ENCODE peak calls at places on chromosome 19, in five cellular contexts. One of them, this sample, is unnamed.

GRCh38 chr19:6453951-6454565 is 5.5 kb downstream of the SLC25A23 start:
- DNase-seq in HCT116: no peak
- DNase-seq in IMR-90: no peak
- DNase-seq in thoracic aorta: no peak
- DNase-seq in heart left ventricle: no peak
- DNase-seq in this sample: no peak

GRCh38 chr19:49442793-49443365 is 1.6 kb upstream of the SLC17A7 start:
- DNase-seq in HCT116: peak; percentile 82
- DNase-seq in IMR-90: peak; percentile 73
- DNase-seq in thoracic aorta: peak; percentile 81
- DNase-seq in heart left ventricle: peak; percentile 96
- DNase-seq in this sample: peak; percentile 86

GRCh38 chr19:48632692-48633147 is 4.5 kb downstream of the DBP start:
- DNase-seq in HCT116: no peak
- DNase-seq in IMR-90: peak; percentile 53
- DNase-seq in thoracic aorta: no peak
- DNase-seq in heart left ventricle: no peak
- DNase-seq in this sample: no peak

GRCh38 chr19:4911314-4911713 is 2.0 kb downstream of the UHRF1 start:
- DNase-seq in HCT116: no peak
- DNase-seq in IMR-90: peak; percentile 25
- DNase-seq in thoracic aorta: no peak
- DNase-seq in heart left ventricle: no peak
- DNase-seq in this sample: peak; percentile 14

GRCh38 chr19:49145485-49146407 is 9.4 kb downstream of the HRC start:
- DNase-seq in HCT116: peak; percentile 84
- DNase-seq in IMR-90: peak; percentile 71
- DNase-seq in thoracic aorta: no peak
- DNase-seq in heart left ventricle: peak; percentile 81
- DNase-seq in this sample: peak; percentile 31

GRCh38 chr19:31983647-31984046 is 361.8 kb upstream of the ZNF507 start:
- DNase-seq in HCT116: no peak
- DNase-seq in IMR-90: no peak
- DNase-seq in thoracic aorta: no peak
- DNase-seq in heart left ventricle: no peak
- DNase-seq in this sample: no peak

GRCh38 chr19:13781547-13781946 is 7.3 kb downstream of the C19orf53 start:
- DNase-seq in HCT116: peak; percentile 54
- DNase-seq in IMR-90: peak; percentile 81
- DNase-seq in thoracic aorta: peak; percentile 77
- DNase-seq in heart left ventricle: peak; percentile 76
- DNase-seq in this sample: peak; percentile 83

GRCh38 chr19:12655546-12655945 is 11.0 kb downstream of the MAN2B1 start:
- DNase-seq in HCT116: no peak
- DNase-seq in IMR-90: no peak
- DNase-seq in thoracic aorta: no peak
- DNase-seq in heart left ventricle: no peak
- DNase-seq in this sample: no peak

GRCh38 chr19:50801107-50801506 is 10.9 kb downstream of the ACP4 start:
- DNase-seq in HCT116: no peak
- DNase-seq in IMR-90: no peak
- DNase-seq in thoracic aorta: no peak
- DNase-seq in heart left ventricle: no peak
- DNase-seq in this sample: no peak

GRCh38 chr19:18780631-18781030 is 10.5 kb downstream of the COMP start:
- DNase-seq in HCT116: no peak
- DNase-seq in IMR-90: no peak
- DNase-seq in thoracic aorta: no peak
- DNase-seq in heart left ventricle: no peak
- DNase-seq in this sample: no peak

GRCh38 chr19:4717191-4717965 is 6.3 kb downstream of the DPP9 start:
- DNase-seq in HCT116: no peak
- DNase-seq in IMR-90: peak; percentile 70
- DNase-seq in thoracic aorta: no peak
- DNase-seq in heart left ventricle: no peak
- DNase-seq in this sample: peak; percentile 95

GRCh38 chr19:53849237-53849676 is 18.4 kb upstream of the MYADM start:
- DNase-seq in HCT116: no peak
- DNase-seq in IMR-90: peak; percentile 23
- DNase-seq in thoracic aorta: no peak
- DNase-seq in heart left ventricle: peak; percentile 41
- DNase-seq in this sample: no peak

GRCh38 chr19:21143846-21144245 is 2.0 kb downstream of the ZNF431 start:
- DNase-seq in HCT116: peak; percentile 24
- DNase-seq in IMR-90: no peak
- DNase-seq in thoracic aorta: no peak
- DNase-seq in heart left ventricle: no peak
- DNase-seq in this sample: peak; percentile 32

GRCh38 chr19:7500811-7501450 is 12.1 kb upstream of the PEX11G start:
- DNase-seq in HCT116: peak; percentile 78
- DNase-seq in IMR-90: peak; percentile 46
- DNase-seq in thoracic aorta: no peak
- DNase-seq in heart left ventricle: no peak
- DNase-seq in this sample: peak; percentile 63

GRCh38 chr19:6501740-6502648 is at the start of gene TUBB4A:
- DNase-seq in HCT116: no peak
- DNase-seq in IMR-90: no peak
- DNase-seq in thoracic aorta: no peak
- DNase-seq in heart left ventricle: no peak
- DNase-seq in this sample: no peak

GRCh38 chr19:2517881-2518601 is 42.1 kb downstream of the GADD45B start:
- DNase-seq in HCT116: no peak
- DNase-seq in IMR-90: no peak
- DNase-seq in thoracic aorta: no peak
- DNase-seq in heart left ventricle: no peak
- DNase-seq in this sample: no peak

GRCh38 chr19:10655457-10656312 is 1.5 kb downstream of the ILF3 start:
- DNase-seq in HCT116: no peak
- DNase-seq in IMR-90: peak; percentile 44
- DNase-seq in thoracic aorta: no peak
- DNase-seq in heart left ventricle: no peak
- DNase-seq in this sample: no peak

GRCh38 chr19:43841990-43842389 is 14.9 kb downstream of the ZNF283 start:
- DNase-seq in HCT116: no peak
- DNase-seq in IMR-90: no peak
- DNase-seq in thoracic aorta: no peak
- DNase-seq in heart left ventricle: no peak
- DNase-seq in this sample: no peak

GRCh38 chr19:36987091-36987490 is 71.0 kb downstream of the ZNF568 start:
- DNase-seq in HCT116: no peak
- DNase-seq in IMR-90: no peak
- DNase-seq in thoracic aorta: no peak
- DNase-seq in heart left ventricle: no peak
- DNase-seq in this sample: no peak

GRCh38 chr19:4547303-4548237 is 7.7 kb upstream of the LRG1 start:
- DNase-seq in HCT116: no peak
- DNase-seq in IMR-90: no peak
- DNase-seq in thoracic aorta: no peak
- DNase-seq in heart left ventricle: no peak
- DNase-seq in this sample: no peak

GRCh38 chr19:54434112-54434861 is 14.7 kb upstream of the LENG8 start:
- DNase-seq in HCT116: no peak
- DNase-seq in IMR-90: no peak
- DNase-seq in thoracic aorta: no peak
- DNase-seq in heart left ventricle: no peak
- DNase-seq in this sample: no peak

GRCh38 chr19:49952475-49952829 is 8.5 kb downstream of the SIGLEC11 start:
- DNase-seq in HCT116: no peak
- DNase-seq in IMR-90: no peak
- DNase-seq in thoracic aorta: no peak
- DNase-seq in heart left ventricle: no peak
- DNase-seq in this sample: no peak

GRCh38 chr19:52823676-52824075 is 2.2 kb upstream of the ZNF28 start:
- DNase-seq in HCT116: no peak
- DNase-seq in IMR-90: no peak
- DNase-seq in thoracic aorta: no peak
- DNase-seq in heart left ventricle: no peak
- DNase-seq in this sample: no peak

GRCh38 chr19:2759392-2759791 is 19.6 kb upstream of the SLC39A3 start:
- DNase-seq in HCT116: no peak
- DNase-seq in IMR-90: no peak
- DNase-seq in thoracic aorta: no peak
- DNase-seq in heart left ventricle: no peak
- DNase-seq in this sample: no peak

GRCh38 chr19:40178756-40179155 is 12.5 kb upstream of the MAP3K10 start:
- DNase-seq in HCT116: no peak
- DNase-seq in IMR-90: no peak
- DNase-seq in thoracic aorta: no peak
- DNase-seq in heart left ventricle: no peak
- DNase-seq in this sample: peak; percentile 46
- TF ChIP-seq CTCF in HCT116: no peak
- TF ChIP-seq CTCF in IMR-90: no peak
- TF ChIP-seq CTCF in thoracic aorta: no peak
- TF ChIP-seq CTCF in heart left ventricle: no peak
- TF ChIP-seq CTCF in this sample: no peak

GRCh38 chr19:15234525-15235130 is 2.4 kb upstream of the EPHX3 start:
- DNase-seq in HCT116: no peak
- DNase-seq in IMR-90: peak; percentile 10
- DNase-seq in thoracic aorta: no peak
- DNase-seq in heart left ventricle: no peak
- DNase-seq in this sample: no peak
- H3K27ac ChIP-seq in HCT116: no peak overlapping the region
- H3K27ac ChIP-seq in IMR-90: no peak overlapping the region
- H3K27ac ChIP-seq in thoracic aorta: no peak overlapping the region
- H3K27ac ChIP-seq in heart left ventricle: no peak overlapping the region
- H3K27ac ChIP-seq in this sample: peak overlapping the region; percentile 7

GRCh38 chr19:33397536-33398360 is 24.2 kb downstream of the CEBPG start:
- DNase-seq in HCT116: no peak
- DNase-seq in IMR-90: no peak
- DNase-seq in thoracic aorta: no peak
- DNase-seq in heart left ventricle: no peak
- DNase-seq in this sample: no peak
- TF ChIP-seq CTCF in HCT116: no peak
- TF ChIP-seq CTCF in IMR-90: no peak
- TF ChIP-seq CTCF in thoracic aorta: no peak
- TF ChIP-seq CTCF in heart left ventricle: peak; percentile 30
- TF ChIP-seq CTCF in this sample: no peak

GRCh38 chr19:58395979-58396627 is 647 bp downstream of the RNF225 start:
- DNase-seq in HCT116: no peak
- DNase-seq in IMR-90: no peak
- DNase-seq in thoracic aorta: no peak
- DNase-seq in heart left ventricle: no peak
- DNase-seq in this sample: no peak

GRCh38 chr19:58395220-58395978 is at the start of gene RNF225:
- DNase-seq in HCT116: no peak
- DNase-seq in IMR-90: no peak
- DNase-seq in thoracic aorta: no peak
- DNase-seq in heart left ventricle: no peak
- DNase-seq in this sample: peak; percentile 86

GRCh38 chr19:58393725-58394033 is 1.8 kb upstream of the RNF225 start:
- DNase-seq in HCT116: no peak
- DNase-seq in IMR-90: no peak
- DNase-seq in thoracic aorta: no peak
- DNase-seq in heart left ventricle: no peak
- DNase-seq in this sample: no peak

GRCh38 chr19:58394821-58395219 is 636 bp upstream of the RNF225 start:
- DNase-seq in HCT116: no peak
- DNase-seq in IMR-90: no peak
- DNase-seq in thoracic aorta: no peak
- DNase-seq in heart left ventricle: no peak
- DNase-seq in this sample: peak; percentile 55

DNA sequence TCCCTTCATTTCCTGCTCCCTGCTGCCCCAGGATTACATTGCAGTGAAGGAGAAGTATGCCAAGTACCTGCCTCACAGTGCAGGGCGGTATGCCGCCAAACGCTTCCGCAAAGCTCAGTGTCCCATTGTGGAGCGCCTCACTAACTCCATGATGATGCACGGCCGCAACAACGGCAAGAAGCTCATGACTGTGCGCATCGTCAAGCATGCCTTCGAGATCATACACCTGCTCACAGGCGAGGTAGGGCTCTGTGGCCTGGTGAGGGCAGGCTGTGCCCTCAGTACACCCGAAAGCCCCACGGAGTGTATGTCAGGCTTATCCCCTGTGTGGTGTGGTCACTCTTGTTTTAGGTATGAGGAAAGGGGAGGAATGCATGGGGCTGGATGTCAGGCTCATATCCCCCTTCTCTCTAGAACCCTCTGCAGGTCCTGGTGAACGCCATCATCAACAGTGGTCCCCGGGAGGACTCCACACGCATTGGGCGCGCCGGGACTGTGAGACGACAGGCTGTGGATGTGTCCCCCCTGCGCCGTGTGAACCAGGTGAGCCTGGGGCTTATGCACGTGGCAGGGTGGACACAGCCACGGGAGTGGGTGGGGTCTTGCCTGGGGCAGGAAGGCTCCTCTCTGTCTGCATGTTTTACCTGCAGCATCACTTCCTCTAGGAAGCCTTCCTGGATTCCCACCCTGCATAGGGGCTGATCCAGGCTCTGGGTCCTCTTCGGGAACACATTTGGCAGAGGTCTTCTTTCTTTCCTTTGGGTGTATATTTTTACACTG is 2.3 kb upstream of the RNF225 start:
- DNase-seq in HCT116: no peak
- DNase-seq in IMR-90: no peak
- DNase-seq in thoracic aorta: no peak
- DNase-seq in heart left ventricle: no peak
- DNase-seq in this sample: no peak
- H3K27ac ChIP-seq in HCT116: peak overlapping the region; percentile 23
- H3K27ac ChIP-seq in IMR-90: no peak overlapping the region
- H3K27ac ChIP-seq in thoracic aorta: no peak overlapping the region
- H3K27ac ChIP-seq in heart left ventricle: no peak overlapping the region
- H3K27ac ChIP-seq in this sample: peak overlapping the region; percentile 30

GRCh38 chr19:45825917-45826893 is 11.1 kb upstream of the RSPH6A start:
- DNase-seq in HCT116: no peak
- DNase-seq in IMR-90: no peak
- DNase-seq in thoracic aorta: no peak
- DNase-seq in heart left ventricle: no peak
- DNase-seq in this sample: no peak
- TF ChIP-seq CTCF in HCT116: no peak
- TF ChIP-seq CTCF in IMR-90: no peak
- TF ChIP-seq CTCF in thoracic aorta: no peak
- TF ChIP-seq CTCF in heart left ventricle: no peak
- TF ChIP-seq CTCF in this sample: no peak